ENCODE peak calls at places on chromosomes 1 and 21, in five cellular contexts. One of them, this sample, is unnamed.

GRCh38 chr1:97610748-97611147 is 310.1 kb downstream of the DPYD start:
- DNase-seq in fibroblast of lung: no peak
- DNase-seq in neural progenitor cell: no peak
- DNase-seq in GM12878: no peak
- DNase-seq in A673: no peak
- DNase-seq in this sample: no peak

GRCh38 chr21:29332461-29333354 is 34.0 kb downstream of the BACH1 start:
- DNase-seq in fibroblast of lung: peak; percentile 71
- DNase-seq in neural progenitor cell: no peak
- DNase-seq in GM12878: no peak
- DNase-seq in A673: peak; percentile 64
- DNase-seq in this sample: peak; percentile 42

GRCh38 chr1:41510531-41511238 is 26.2 kb upstream of the EDN2 start:
- DNase-seq in fibroblast of lung: no peak
- DNase-seq in neural progenitor cell: no peak
- DNase-seq in GM12878: no peak
- DNase-seq in A673: no peak
- DNase-seq in this sample: no peak

GRCh38 chr1:33161061-33161681 is 20.7 kb downstream of the TRIM62 start:
- DNase-seq in fibroblast of lung: peak; percentile 49
- DNase-seq in neural progenitor cell: peak; percentile 78
- DNase-seq in GM12878: no peak
- DNase-seq in A673: peak; percentile 81
- DNase-seq in this sample: no peak

GRCh38 chr21:45404726-45405270 is at the start of gene COL18A1:
- DNase-seq in fibroblast of lung: peak; percentile 56
- DNase-seq in neural progenitor cell: peak; percentile 90
- DNase-seq in GM12878: no peak
- DNase-seq in A673: peak; percentile 43
- DNase-seq in this sample: peak; percentile 43

GRCh38 chr1:7299994-7300393 is 471.1 kb upstream of the VAMP3 start:
- DNase-seq in fibroblast of lung: peak; percentile 87
- DNase-seq in neural progenitor cell: no peak
- DNase-seq in GM12878: no peak
- DNase-seq in A673: no peak
- DNase-seq in this sample: peak; percentile 47

GRCh38 chr1:17116643-17117042 is 2.6 kb downstream of the PADI2 start:
- DNase-seq in fibroblast of lung: no peak
- DNase-seq in neural progenitor cell: no peak
- DNase-seq in GM12878: no peak
- DNase-seq in A673: no peak
- DNase-seq in this sample: no peak

GRCh38 chr1:118862755-118863154 is 125.4 kb downstream of the TBX15 start:
- DNase-seq in fibroblast of lung: no peak
- DNase-seq in neural progenitor cell: no peak
- DNase-seq in GM12878: no peak
- DNase-seq in A673: no peak
- DNase-seq in this sample: no peak

GRCh38 chr1:218171302-218171893 is 113.7 kb upstream of the RRP15 start:
- DNase-seq in fibroblast of lung: peak; percentile 69
- DNase-seq in neural progenitor cell: peak; percentile 39
- DNase-seq in GM12878: no peak
- DNase-seq in A673: peak; percentile 43
- DNase-seq in this sample: peak; percentile 87

GRCh38 chr1:96492236-96492635 is 229.3 kb upstream of the PTBP2 start:
- DNase-seq in fibroblast of lung: peak; percentile 53
- DNase-seq in neural progenitor cell: peak; percentile 47
- DNase-seq in GM12878: no peak
- DNase-seq in A673: no peak
- DNase-seq in this sample: no peak

GRCh38 chr1:160836561-160836960 is 26.1 kb downstream of the CD244 start:
- DNase-seq in fibroblast of lung: no peak
- DNase-seq in neural progenitor cell: no peak
- DNase-seq in GM12878: no peak
- DNase-seq in A673: no peak
- DNase-seq in this sample: no peak

GRCh38 chr1:10530281-10530740 is 55.6 kb downstream of the PEX14 start:
- DNase-seq in fibroblast of lung: peak; percentile 73
- DNase-seq in neural progenitor cell: peak; percentile 85
- DNase-seq in GM12878: no peak
- DNase-seq in A673: no peak
- DNase-seq in this sample: no peak

GRCh38 chr1:145871994-145872411 is 13.1 kb upstream of the PIAS3 start:
- DNase-seq in fibroblast of lung: peak; percentile 57
- DNase-seq in neural progenitor cell: peak; percentile 48
- DNase-seq in GM12878: no peak
- DNase-seq in A673: no peak
- DNase-seq in this sample: no peak

GRCh38 chr1:101065575-101065974 is 40.0 kb upstream of the DPH5 start:
- DNase-seq in fibroblast of lung: no peak
- DNase-seq in neural progenitor cell: no peak
- DNase-seq in GM12878: no peak
- DNase-seq in A673: no peak
- DNase-seq in this sample: no peak

GRCh38 chr1:167404161-167404888 is 114.0 kb downstream of the CD247 start:
- DNase-seq in fibroblast of lung: no peak
- DNase-seq in neural progenitor cell: peak; percentile 15
- DNase-seq in GM12878: no peak
- DNase-seq in A673: no peak
- DNase-seq in this sample: peak; percentile 26

GRCh38 chr1:54229281-54229891 is 29.4 kb downstream of the MRPL37 start:
- DNase-seq in fibroblast of lung: no peak
- DNase-seq in neural progenitor cell: no peak
- DNase-seq in GM12878: no peak
- DNase-seq in A673: no peak
- DNase-seq in this sample: peak; percentile 67

DNA sequence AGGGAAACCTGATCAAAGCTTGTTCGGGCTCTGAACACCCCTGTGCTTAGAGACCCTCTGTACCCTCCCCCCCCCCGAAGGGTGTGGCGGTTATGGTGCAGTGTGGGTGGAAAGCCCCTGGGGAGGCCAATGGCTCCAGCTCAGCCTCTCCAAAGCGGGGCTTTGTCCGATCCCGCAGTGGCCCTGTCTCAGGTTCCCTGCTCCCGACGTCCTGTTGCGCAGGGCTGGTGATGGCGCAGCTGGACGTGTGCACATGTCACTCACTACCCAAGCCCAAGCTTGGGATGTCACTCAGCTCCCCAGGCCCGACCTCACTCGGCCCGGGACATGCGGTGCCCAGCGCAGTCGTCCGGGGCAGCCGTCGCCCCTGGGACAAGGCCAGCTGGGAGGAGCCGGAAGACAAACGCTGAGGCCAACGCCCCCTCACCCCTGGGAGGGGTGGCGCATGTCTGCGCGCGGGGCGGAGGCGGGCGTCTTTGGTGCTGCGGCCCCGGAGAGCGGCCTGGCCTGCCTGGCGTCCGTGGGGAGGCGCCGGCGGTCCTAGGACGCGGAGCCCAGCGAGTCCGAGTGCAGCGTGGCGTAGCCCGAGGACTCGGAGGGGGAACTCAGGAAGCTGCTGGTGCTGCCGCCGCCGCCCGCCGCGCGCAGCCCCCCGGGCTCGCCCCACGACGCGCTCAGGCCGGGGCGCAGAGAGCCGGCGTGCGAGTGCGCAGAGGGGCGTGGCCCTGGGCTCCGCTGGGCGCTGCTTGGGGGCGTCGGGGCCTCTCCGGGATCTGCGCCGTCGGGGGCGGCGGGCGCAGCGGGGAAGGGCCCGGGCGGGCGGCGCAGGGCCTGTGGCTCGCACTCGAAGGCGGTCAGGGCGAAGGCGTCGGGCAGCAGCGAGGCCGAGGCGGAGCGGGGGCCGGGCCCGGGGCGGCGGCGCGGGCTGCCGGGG is 5.1 kb downstream of the HES3 start:
- DNase-seq in fibroblast of lung: peak; percentile 44
- DNase-seq in neural progenitor cell: peak; percentile 77
- DNase-seq in GM12878: no peak
- DNase-seq in A673: no peak
- DNase-seq in this sample: no peak
- TF ChIP-seq EZH2 in fibroblast of lung: peak; percentile 80
- TF ChIP-seq EZH2 in neural progenitor cell: peak; percentile 14
- TF ChIP-seq EZH2 in GM12878: no peak
- TF ChIP-seq EZH2 in A673: no peak
- TF ChIP-seq EZH2 in this sample: no peak

DNA sequence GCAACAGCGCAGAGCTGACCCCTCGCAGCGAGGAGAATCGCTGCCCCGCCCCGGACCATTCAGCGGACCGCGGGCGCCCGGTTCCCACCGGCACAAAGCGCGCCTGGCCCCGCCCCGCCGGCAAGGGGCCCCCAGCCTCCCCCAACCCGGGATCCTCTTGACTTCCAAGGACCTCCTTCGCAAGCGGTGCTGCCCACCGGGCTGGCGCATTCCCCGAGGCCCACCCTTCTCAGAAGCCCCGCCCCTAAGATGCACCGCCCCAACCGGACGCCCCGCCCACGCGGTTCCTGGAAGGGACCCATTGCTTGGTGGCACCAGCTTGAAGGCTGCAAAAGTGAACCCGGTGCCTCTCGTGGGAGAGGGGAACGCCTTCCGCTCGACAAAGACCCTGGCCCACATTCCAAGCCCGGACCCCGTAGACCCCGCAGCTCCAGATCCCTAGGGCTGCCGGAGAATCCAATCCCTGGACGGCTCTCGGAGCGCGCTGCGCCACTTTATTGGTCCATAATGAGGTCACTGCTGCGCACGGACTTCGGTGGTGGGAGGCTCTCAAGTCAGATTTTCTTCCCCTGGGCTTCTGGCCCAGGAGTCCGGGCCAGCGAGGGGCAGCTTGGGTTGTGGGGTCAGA is 2.0 kb downstream of the HES3 start:
- DNase-seq in fibroblast of lung: no peak
- DNase-seq in neural progenitor cell: peak; percentile 94
- DNase-seq in GM12878: no peak
- DNase-seq in A673: peak; percentile 85
- DNase-seq in this sample: peak; percentile 69
- TF ChIP-seq EZH2 in fibroblast of lung: no peak
- TF ChIP-seq EZH2 in neural progenitor cell: no peak
- TF ChIP-seq EZH2 in GM12878: no peak
- TF ChIP-seq EZH2 in A673: no peak
- TF ChIP-seq EZH2 in this sample: no peak

GRCh38 chr1:206144605-206145004 is 27.4 kb upstream of the AVPR1B start:
- DNase-seq in fibroblast of lung: no peak
- DNase-seq in neural progenitor cell: no peak
- DNase-seq in GM12878: no peak
- DNase-seq in A673: no peak
- DNase-seq in this sample: no peak

GRCh38 chr1:206141996-206142395 is 24.8 kb upstream of the AVPR1B start:
- DNase-seq in fibroblast of lung: no peak
- DNase-seq in neural progenitor cell: no peak
- DNase-seq in GM12878: no peak
- DNase-seq in A673: no peak
- DNase-seq in this sample: no peak

GRCh38 chr1:206145771-206146290 is 28.6 kb upstream of the AVPR1B start:
- DNase-seq in fibroblast of lung: no peak
- DNase-seq in neural progenitor cell: peak; percentile 10
- DNase-seq in GM12878: no peak
- DNase-seq in A673: no peak
- DNase-seq in this sample: no peak

GRCh38 chr1:206142770-206143169 is 25.6 kb upstream of the AVPR1B start:
- DNase-seq in fibroblast of lung: no peak
- DNase-seq in neural progenitor cell: no peak
- DNase-seq in GM12878: no peak
- DNase-seq in A673: no peak
- DNase-seq in this sample: no peak

DNA sequence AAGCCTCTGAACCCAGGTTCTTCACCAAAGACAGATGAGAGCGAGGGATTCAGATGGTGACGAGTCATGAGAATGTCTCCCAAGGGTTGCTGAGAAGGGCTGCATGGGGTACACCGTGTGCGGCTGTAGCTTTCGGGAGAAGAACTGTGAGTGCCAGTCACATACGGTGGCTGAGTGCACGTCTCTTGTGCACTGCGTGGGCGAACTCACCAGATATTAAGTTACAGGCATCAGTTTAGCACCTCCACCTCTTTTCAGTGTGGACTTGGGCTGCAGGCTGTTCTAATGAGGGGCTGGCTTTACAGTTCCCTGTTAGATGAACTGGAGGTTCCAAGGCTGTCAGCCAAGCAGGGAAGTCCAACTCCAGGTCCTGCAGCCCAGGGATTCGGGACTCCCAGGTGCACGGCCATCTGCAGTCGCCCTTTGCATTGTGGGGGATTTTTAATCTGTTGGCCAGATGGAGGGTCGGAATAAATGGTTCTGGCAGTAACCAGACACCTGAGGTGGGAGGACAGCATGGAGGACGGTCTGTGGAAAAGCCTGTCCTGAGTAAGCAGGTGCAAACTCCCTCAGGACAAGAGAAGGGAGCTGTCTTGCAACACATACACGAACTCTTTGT is 26.5 kb upstream of the AVPR1B start:
- DNase-seq in fibroblast of lung: no peak
- DNase-seq in neural progenitor cell: no peak
- DNase-seq in GM12878: no peak
- DNase-seq in A673: no peak
- DNase-seq in this sample: no peak
- TF ChIP-seq EZH2 in fibroblast of lung: no peak
- TF ChIP-seq EZH2 in neural progenitor cell: no peak
- TF ChIP-seq EZH2 in GM12878: no peak
- TF ChIP-seq EZH2 in A673: no peak
- TF ChIP-seq EZH2 in this sample: no peak

GRCh38 chr1:3066826-3067225 is 2.2 kb upstream of the PRDM16 start:
- DNase-seq in fibroblast of lung: no peak
- DNase-seq in neural progenitor cell: no peak
- DNase-seq in GM12878: no peak
- DNase-seq in A673: no peak
- DNase-seq in this sample: no peak

GRCh38 chr1:3068400-3069361 is at the start of gene PRDM16:
- DNase-seq in fibroblast of lung: peak; percentile 41
- DNase-seq in neural progenitor cell: peak; percentile 89
- DNase-seq in GM12878: no peak
- DNase-seq in A673: peak; percentile 57
- DNase-seq in this sample: peak; percentile 61

GRCh38 chr1:3066250-3066711 is 2.7 kb upstream of the PRDM16 start:
- DNase-seq in fibroblast of lung: peak; percentile 8
- DNase-seq in neural progenitor cell: peak; percentile 68
- DNase-seq in GM12878: no peak
- DNase-seq in A673: no peak
- DNase-seq in this sample: peak; percentile 16

GRCh38 chr1:3067301-3067670 is 1.7 kb upstream of the PRDM16 start:
- DNase-seq in fibroblast of lung: no peak
- DNase-seq in neural progenitor cell: no peak
- DNase-seq in GM12878: no peak
- DNase-seq in A673: no peak
- DNase-seq in this sample: no peak

DNA sequence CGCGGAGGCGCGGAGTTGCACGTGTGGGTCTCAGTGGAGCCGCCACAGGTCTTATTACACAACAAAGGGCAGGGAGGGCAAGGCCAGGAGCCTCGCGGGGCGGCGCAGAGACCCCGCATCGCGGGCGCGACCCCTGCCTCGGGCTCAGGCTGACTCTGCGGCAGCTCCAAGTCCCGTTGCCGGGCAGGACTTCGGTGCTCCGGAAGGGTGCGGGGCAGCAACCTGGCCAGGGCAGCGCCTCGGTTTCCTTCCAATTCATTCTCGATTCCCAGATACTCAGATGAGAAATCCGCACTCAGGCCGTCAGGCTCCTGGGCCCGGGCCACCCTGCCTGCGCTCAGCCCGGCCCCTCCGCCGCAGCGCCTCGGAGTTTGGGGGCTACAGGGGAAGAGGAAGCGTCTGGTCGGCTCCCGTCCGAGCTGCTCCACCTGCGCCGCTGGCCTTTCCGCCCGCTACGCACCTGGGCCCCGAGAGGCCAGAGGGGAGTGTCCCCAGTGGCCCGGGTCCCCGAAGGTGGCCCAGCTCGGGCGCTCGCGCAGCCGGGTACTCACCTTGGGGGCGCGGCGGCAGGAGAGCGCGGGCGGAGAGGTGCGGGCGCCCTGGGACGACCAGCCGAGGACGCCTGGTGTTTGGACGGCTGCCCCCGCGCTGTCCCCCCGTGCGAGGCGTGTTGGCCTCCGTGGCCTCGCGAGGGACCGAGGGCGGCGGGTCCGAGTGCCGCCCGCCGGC is 1.2 kb upstream of the PRDM16 start:
- DNase-seq in fibroblast of lung: no peak
- DNase-seq in neural progenitor cell: peak; percentile 49
- DNase-seq in GM12878: no peak
- DNase-seq in A673: no peak
- DNase-seq in this sample: no peak
- TF ChIP-seq EZH2 in fibroblast of lung: peak; percentile 83
- TF ChIP-seq EZH2 in neural progenitor cell: peak; percentile 97
- TF ChIP-seq EZH2 in GM12878: no peak
- TF ChIP-seq EZH2 in A673: peak; percentile 45
- TF ChIP-seq EZH2 in this sample: no peak

This sample was measured in PC-3.